ENCODE peak calls at places on chromosome 4, in six cellular contexts. A is NCI-H2171 treated with DMSO at 0.1 percent for 48 hours; X is HTR-8/SVneo; W is tibial artery; J is AG08395; C is stimulated activated CD4-positive, alpha-beta T cell treated with anti-CD3 and anti-CD28 coated beads, Interleukin-2, amount 100 ng/mL, for 4 hours. I is an unnamed sample.

GRCh38 chr4:66572949-66573348 is 902.7 kb upstream of the EPHA5 start:
- DNase-seq in A (peak), X (no peak), W (no peak), J (peak), C (no peak), I (no peak)

GRCh38 chr4:20017035-20017434 is 234.7 kb upstream of the SLIT2 start:
- DNase-seq in A (no peak), X (peak), W (no peak), J (peak), C (no peak), I (no peak)

GRCh38 chr4:143581331-143581961 is 67.9 kb downstream of the SMARCA5 start:
- DNase-seq in A (no peak), X (no peak), W (no peak), J (no peak), C (no peak), I (no peak)

GRCh38 chr4:182143822-182144620 is 99.2 kb upstream of the TENM3 start:
- DNase-seq in A (peak), X (peak), W (no peak), J (peak), C (no peak), I (no peak)

GRCh38 chr4:186624951-186625350 is 69.6 kb upstream of the MTNR1A start:
- DNase-seq in A (no peak), X (peak), W (no peak), J (peak), C (no peak), I (no peak)

GRCh38 chr4:156169011-156169410 is 215.3 kb upstream of the CTSO start:
- DNase-seq in A (peak), X (peak), W (no peak), J (peak), C (no peak), I (no peak)

GRCh38 chr4:112823141-112823540 is 186.2 kb downstream of the LARP7 start:
- DNase-seq in A (no peak), X (no peak), W (no peak), J (no peak), C (no peak), I (no peak)

GRCh38 chr4:108890491-108890890 is 127.6 kb upstream of the ETNPPL start:
- DNase-seq in A (no peak), X (no peak), W (no peak), J (no peak), C (no peak), I (no peak)

GRCh38 chr4:32499176-32499575 is 1779.0 kb downstream of the PCDH7 start:
- DNase-seq in A (no peak), X (no peak), W (no peak), J (peak), C (no peak), I (no peak)

GRCh38 chr4:126701756-126702155 is 931.0 kb upstream of the INTU start:
- DNase-seq in A (no peak), X (no peak), W (no peak), J (peak), C (no peak), I (no peak)

GRCh38 chr4:128835498-128836222 is 26.2 kb downstream of the JADE1 start:
- DNase-seq in A (no peak), X (no peak), W (peak), J (no peak), C (no peak), I (peak)

GRCh38 chr4:76747613-76748012 is 150.3 kb downstream of the SOWAHB start:
- DNase-seq in A (no peak), X (no peak), W (no peak), J (no peak), C (no peak), I (no peak)

GRCh38 chr4:157713342-157713741 is 459.5 kb downstream of the GASK1B start:
- DNase-seq in A (peak), X (no peak), W (no peak), J (no peak), C (no peak), I (no peak)

GRCh38 chr4:41362647-41363383 is 106.1 kb downstream of the UCHL1 start:
- DNase-seq in A (peak), X (no peak), W (no peak), J (no peak), C (no peak), I (no peak)

GRCh38 chr4:176238157-176238608 is 30.8 kb downstream of the ASB5 start:
- DNase-seq in A (peak), X (no peak), W (no peak), J (peak), C (no peak), I (no peak)

GRCh38 chr4:173168396-173169177 is at the start of gene GALNT7:
- DNase-seq in A (peak), X (peak), W (peak), J (peak), C (peak), I (peak)

GRCh38 chr4:180058731-180059215 is 2184.4 kb upstream of the TENM3 start:
- DNase-seq in A (peak), X (peak), W (no peak), J (peak), C (no peak), I (no peak)

GRCh38 chr4:112895785-112896184 is 153.7 kb upstream of the ANK2 start:
- DNase-seq in A (no peak), X (no peak), W (no peak), J (no peak), C (no peak), I (no peak)

GRCh38 chr4:48360966-48361470 is 19.7 kb downstream of the SLAIN2 start:
- DNase-seq in A (no peak), X (no peak), W (no peak), J (no peak), C (no peak), I (no peak)

GRCh38 chr4:173257732-173258717 is 76.1 kb downstream of the HMGB2 start:
- DNase-seq in A (peak), X (peak), W (peak), J (peak), C (peak), I (no peak)

I was measured in coronary artery.